ENCODE peak calls at places on chromosomes 6 and 20, in seven cellular contexts. G, X, C, D, F, Y and K are unnamed samples.

GRCh38 chr6:154768280-154768679 is 35.1 kb downstream of the SCAF8 start:
- DNase-seq in G (no peak), X (no peak), C (no peak), D (no peak), F (no peak), Y (no peak), K (no peak)

GRCh38 chr20:4957939-4958362 is 43.4 kb downstream of the SLC23A2 start:
- DNase-seq in G (no peak), X (no peak), C (no peak), D (no peak), F (peak; percentile 44), Y (no peak), K (no peak)

GRCh38 chr6:152368761-152369624 is 268.2 kb downstream of the SYNE1 start:
- DNase-seq in G (peak; percentile 33), X (no peak), C (peak; percentile 29), D (no peak), F (no peak), Y (no peak), K (peak; percentile 75)

GRCh38 chr20:60381643-60382400 is 423.6 kb downstream of the CDH26 start:
- DNase-seq in G (no peak), X (no peak), C (no peak), D (no peak), F (no peak), Y (no peak), K (no peak)

GRCh38 chr20:2875690-2876203 is 2.5 kb downstream of the PTPRA start:
- DNase-seq in G (no peak), X (no peak), C (no peak), D (no peak), F (no peak), Y (no peak), K (no peak)

GRCh38 chr6:53361549-53362031 is 12.8 kb upstream of the ELOVL5 start:
- DNase-seq in G (peak; percentile 35), X (peak; percentile 29), C (no peak), D (no peak), F (no peak), Y (peak; percentile 70), K (peak; percentile 50)

GRCh38 chr6:161013697-161014096 is 22.1 kb downstream of the MAP3K4 start:
- DNase-seq in G (no peak), X (no peak), C (no peak), D (no peak), F (no peak), Y (no peak), K (no peak)

GRCh38 chr20:63706852-63707557 is 771 bp downstream of the ARFRP1 start:
- DNase-seq in G (peak; percentile 39), X (no peak), C (peak; percentile 45), D (no peak), F (no peak), Y (peak; percentile 58), K (peak; percentile 71)

GRCh38 chr20:40698281-40698680 is 9.2 kb upstream of the MAFB start:
- DNase-seq in G (no peak), X (no peak), C (no peak), D (no peak), F (no peak), Y (no peak), K (no peak)

GRCh38 chr6:123182998-123183397 is 187.0 kb downstream of the CLVS2 start:
- DNase-seq in G (no peak), X (no peak), C (no peak), D (no peak), F (no peak), Y (no peak), K (no peak)

GRCh38 chr20:56111951-56112730 is 106.8 kb upstream of the CBLN4 start:
- DNase-seq in G (no peak), X (no peak), C (peak; percentile 8), D (no peak), F (no peak), Y (no peak), K (no peak)

GRCh38 chr20:29878281-29878741 is 1379.2 kb upstream of the DEFB115 start:
- DNase-seq in G (no peak), X (no peak), C (peak; percentile 16), D (no peak), F (no peak), Y (no peak), K (peak; percentile 69)

GRCh38 chr20:4869290-4870193 is 131.8 kb downstream of the SLC23A2 start:
- DNase-seq in G (no peak), X (peak; percentile 64), C (no peak), D (no peak), F (no peak), Y (no peak), K (no peak)

GRCh38 chr20:54123587-54124180 is 50.1 kb downstream of the CYP24A1 start:
- DNase-seq in G (no peak), X (no peak), C (no peak), D (peak; percentile 58), F (peak; percentile 96), Y (no peak), K (no peak)

GRCh38 chr6:137402143-137402542 is 92.1 kb downstream of the OLIG3 start:
- DNase-seq in G (no peak), X (no peak), C (no peak), D (no peak), F (no peak), Y (no peak), K (no peak)

GRCh38 chr6:163463795-163464194 is 49.3 kb downstream of the QKI start:
- DNase-seq in G (no peak), X (no peak), C (no peak), D (no peak), F (no peak), Y (no peak), K (no peak)

GRCh38 chr6:119032428-119032827 is 46.0 kb downstream of the FAM184A start:
- DNase-seq in G (no peak), X (no peak), C (no peak), D (no peak), F (no peak), Y (no peak), K (no peak)

GRCh38 chr6:104700371-104701185 is 159.1 kb downstream of the HACE1 start:
- DNase-seq in G (no peak), X (no peak), C (no peak), D (no peak), F (no peak), Y (no peak), K (no peak)

GRCh38 chr6:92700411-92700810 is 718.9 kb downstream of the EPHA7 start:
- DNase-seq in G (no peak), X (no peak), C (no peak), D (no peak), F (no peak), Y (no peak), K (no peak)

GRCh38 chr6:90219168-90219985 is 77.3 kb downstream of the BACH2 start:
- DNase-seq in G (peak; percentile 70), X (peak; percentile 62), C (peak; percentile 56), D (peak; percentile 91), F (peak; percentile 61), Y (no peak), K (peak; percentile 69)

GRCh38 chr6:159168536-159169192 is 536 bp upstream of the FNDC1 start:
- DNase-seq in G (peak; percentile 42), X (no peak), C (peak; percentile 35), D (no peak), F (no peak), Y (no peak), K (peak; percentile 73)

GRCh38 chr6:51934098-51934497 is 153.3 kb downstream of the PKHD1 start:
- DNase-seq in G (no peak), X (no peak), C (no peak), D (no peak), F (no peak), Y (no peak), K (no peak)

GRCh38 chr20:25160457-25160856 is 35.1 kb upstream of the ENTPD6 start:
- DNase-seq in G (no peak), X (no peak), C (no peak), D (no peak), F (no peak), Y (no peak), K (no peak)

GRCh38 chr6:106546322-106547052 is 82.8 kb downstream of the RTN4IP1 start:
- DNase-seq in G (no peak), X (no peak), C (no peak), D (no peak), F (no peak), Y (no peak), K (no peak)

GRCh38 chr20:64041040-64041780 is 5.2 kb downstream of the C20orf204 start:
- DNase-seq in G (peak; percentile 24), X (no peak), C (no peak), D (no peak), F (no peak), Y (no peak), K (no peak)

GRCh38 chr6:109458774-109459531 is 3.4 kb upstream of the MICAL1 start:
- DNase-seq in G (no peak), X (no peak), C (no peak), D (no peak), F (no peak), Y (no peak), K (no peak)

GRCh38 chr6:170032197-170032596 is 258.7 kb downstream of the DLL1 start:
- DNase-seq in G (no peak), X (no peak), C (no peak), D (no peak), F (no peak), Y (no peak), K (peak; percentile 5)

GRCh38 chr6:23688650-23689049 is 437.4 kb upstream of the NRSN1 start:
- DNase-seq in G (no peak), X (no peak), C (no peak), D (no peak), F (no peak), Y (no peak), K (no peak)

GRCh38 chr20:50745634-50746137 is 14.3 kb downstream of the PARD6B start:
- DNase-seq in G (no peak), X (no peak), C (no peak), D (no peak), F (no peak), Y (no peak), K (peak; percentile 11)

GRCh38 chr6:137832110-137832509 is 34.9 kb upstream of the TNFAIP3 start:
- DNase-seq in G (no peak), X (no peak), C (no peak), D (no peak), F (peak; percentile 76), Y (no peak), K (no peak)

GRCh38 chr6:163249651-163250101 is 164.8 kb upstream of the QKI start:
- DNase-seq in G (no peak), X (peak; percentile 4), C (no peak), D (no peak), F (no peak), Y (no peak), K (no peak)

GRCh38 chr20:25308671-25309394 is 60.9 kb downstream of the PYGB start:
- DNase-seq in G (no peak), X (no peak), C (no peak), D (no peak), F (no peak), Y (no peak), K (no peak)

GRCh38 chr6:20661721-20662120 is 127.5 kb downstream of the CDKAL1 start:
- DNase-seq in G (peak; percentile 88), X (no peak), C (no peak), D (no peak), F (peak; percentile 26), Y (no peak), K (no peak)

GRCh38 chr20:13349240-13349604 is 128.1 kb downstream of the ISM1 start:
- DNase-seq in G (no peak), X (no peak), C (no peak), D (no peak), F (no peak), Y (no peak), K (no peak)

GRCh38 chr6:81511423-81511822 is 241.1 kb downstream of the TENT5A start:
- DNase-seq in G (no peak), X (no peak), C (no peak), D (no peak), F (no peak), Y (no peak), K (no peak)

GRCh38 chr20:25063546-25063945 is 5.6 kb upstream of the ACSS1 start:
- DNase-seq in G (no peak), X (no peak), C (no peak), D (no peak), F (no peak), Y (no peak), K (no peak)

GRCh38 chr6:106194949-106195919 is 109.1 kb downstream of the PRDM1 start:
- DNase-seq in G (no peak), X (no peak), C (no peak), D (no peak), F (peak; percentile 50), Y (no peak), K (no peak)

GRCh38 chr6:18207438-18207837 is 52.2 kb downstream of the KDM1B start:
- DNase-seq in G (no peak), X (peak; percentile 77), C (no peak), D (no peak), F (no peak), Y (no peak), K (no peak)